ENCODE peak calls at places on chromosomes 1 and 21, in seven cellular contexts. One of them, this sample, is unnamed.
A peak's percentile ranks its signal among the peaks of the same experiment; 100 is the strongest.

GRCh38 chr1:176499671-176500070 is 36.7 kb downstream of the PAPPA2 start:
- DNase-seq in stimulated activated CD4-positive, alpha-beta T cell treated with anti-CD3 and anti-CD28 coated beads, Interleukin-1b, Interleukin-23, amount 100 ng/mL, for 1 hour: no peak
- DNase-seq in HCT116: no peak
- DNase-seq in activated CD4-positive, alpha-beta memory T cell treated with anti-CD3 and anti-CD28 coated beads for 36 hours: no peak
- DNase-seq in neuronal stem cell: no peak
- DNase-seq in occipital lobe: no peak
- DNase-seq in HS-27A: no peak
- DNase-seq in this sample: no peak

GRCh38 chr1:193951989-193952388 is 765.6 kb upstream of the B3GALT2 start:
- DNase-seq in neuronal stem cell: no peak
- DNase-seq in stimulated activated CD4-positive, alpha-beta T cell treated with anti-CD3 and anti-CD28 coated beads, Interleukin-1b, Interleukin-23, amount 100 ng/mL, for 1 hour: no peak
- DNase-seq in activated CD4-positive, alpha-beta memory T cell treated with anti-CD3 and anti-CD28 coated beads for 36 hours: no peak
- DNase-seq in occipital lobe: no peak
- DNase-seq in HCT116: no peak
- DNase-seq in HS-27A: no peak
- DNase-seq in this sample: no peak

GRCh38 chr1:15153842-15154479 is 414 bp downstream of the TMEM51 start:
- DNase-seq in activated CD4-positive, alpha-beta memory T cell treated with anti-CD3 and anti-CD28 coated beads for 36 hours: peak; percentile 52
- DNase-seq in stimulated activated CD4-positive, alpha-beta T cell treated with anti-CD3 and anti-CD28 coated beads, Interleukin-1b, Interleukin-23, amount 100 ng/mL, for 1 hour: no peak
- DNase-seq in occipital lobe: no peak
- DNase-seq in HS-27A: peak; percentile 36
- DNase-seq in HCT116: no peak
- DNase-seq in neuronal stem cell: peak; percentile 67
- DNase-seq in this sample: no peak

GRCh38 chr1:231194843-231195516 is 33.1 kb downstream of the TRIM67 start:
- DNase-seq in stimulated activated CD4-positive, alpha-beta T cell treated with anti-CD3 and anti-CD28 coated beads, Interleukin-1b, Interleukin-23, amount 100 ng/mL, for 1 hour: no peak
- DNase-seq in neuronal stem cell: no peak
- DNase-seq in activated CD4-positive, alpha-beta memory T cell treated with anti-CD3 and anti-CD28 coated beads for 36 hours: no peak
- DNase-seq in occipital lobe: no peak
- DNase-seq in HCT116: no peak
- DNase-seq in HS-27A: no peak
- DNase-seq in this sample: no peak

GRCh38 chr1:230231739-230232075 is 164.7 kb downstream of the GALNT2 start:
- DNase-seq in occipital lobe: no peak
- DNase-seq in HCT116: no peak
- DNase-seq in stimulated activated CD4-positive, alpha-beta T cell treated with anti-CD3 and anti-CD28 coated beads, Interleukin-1b, Interleukin-23, amount 100 ng/mL, for 1 hour: no peak
- DNase-seq in HS-27A: no peak
- DNase-seq in activated CD4-positive, alpha-beta memory T cell treated with anti-CD3 and anti-CD28 coated beads for 36 hours: peak; percentile 51
- DNase-seq in neuronal stem cell: no peak
- DNase-seq in this sample: no peak

GRCh38 chr21:31142600-31142999 is 104.3 kb upstream of the KRTAP19-8 start:
- DNase-seq in stimulated activated CD4-positive, alpha-beta T cell treated with anti-CD3 and anti-CD28 coated beads, Interleukin-1b, Interleukin-23, amount 100 ng/mL, for 1 hour: no peak
- DNase-seq in neuronal stem cell: no peak
- DNase-seq in HS-27A: no peak
- DNase-seq in occipital lobe: no peak
- DNase-seq in activated CD4-positive, alpha-beta memory T cell treated with anti-CD3 and anti-CD28 coated beads for 36 hours: peak; percentile 46
- DNase-seq in HCT116: no peak
- DNase-seq in this sample: no peak

GRCh38 chr1:185862235-185862634 is 128.0 kb downstream of the HMCN1 start:
- DNase-seq in neuronal stem cell: no peak
- DNase-seq in HS-27A: no peak
- DNase-seq in HCT116: no peak
- DNase-seq in occipital lobe: no peak
- DNase-seq in stimulated activated CD4-positive, alpha-beta T cell treated with anti-CD3 and anti-CD28 coated beads, Interleukin-1b, Interleukin-23, amount 100 ng/mL, for 1 hour: no peak
- DNase-seq in activated CD4-positive, alpha-beta memory T cell treated with anti-CD3 and anti-CD28 coated beads for 36 hours: no peak
- DNase-seq in this sample: no peak

GRCh38 chr21:27134513-27134912 is 167.6 kb upstream of the ADAMTS5 start:
- DNase-seq in HS-27A: peak; percentile 20
- DNase-seq in activated CD4-positive, alpha-beta memory T cell treated with anti-CD3 and anti-CD28 coated beads for 36 hours: no peak
- DNase-seq in HCT116: no peak
- DNase-seq in neuronal stem cell: no peak
- DNase-seq in stimulated activated CD4-positive, alpha-beta T cell treated with anti-CD3 and anti-CD28 coated beads, Interleukin-1b, Interleukin-23, amount 100 ng/mL, for 1 hour: no peak
- DNase-seq in occipital lobe: no peak
- DNase-seq in this sample: no peak

GRCh38 chr1:201714542-201715276 is 114.2 kb upstream of the IPO9 start:
- DNase-seq in stimulated activated CD4-positive, alpha-beta T cell treated with anti-CD3 and anti-CD28 coated beads, Interleukin-1b, Interleukin-23, amount 100 ng/mL, for 1 hour: no peak
- DNase-seq in HCT116: peak; percentile 97
- DNase-seq in neuronal stem cell: no peak
- DNase-seq in activated CD4-positive, alpha-beta memory T cell treated with anti-CD3 and anti-CD28 coated beads for 36 hours: no peak
- DNase-seq in HS-27A: peak; percentile 98
- DNase-seq in occipital lobe: peak; percentile 75
- DNase-seq in this sample: peak; percentile 99

GRCh38 chr1:167196185-167196584 is 24.5 kb upstream of the POU2F1 start:
- DNase-seq in HS-27A: no peak
- DNase-seq in HCT116: no peak
- DNase-seq in occipital lobe: no peak
- DNase-seq in neuronal stem cell: no peak
- DNase-seq in activated CD4-positive, alpha-beta memory T cell treated with anti-CD3 and anti-CD28 coated beads for 36 hours: no peak
- DNase-seq in stimulated activated CD4-positive, alpha-beta T cell treated with anti-CD3 and anti-CD28 coated beads, Interleukin-1b, Interleukin-23, amount 100 ng/mL, for 1 hour: no peak
- DNase-seq in this sample: no peak

GRCh38 chr1:65581120-65581519 is 160.7 kb downstream of the LEPR start:
- DNase-seq in stimulated activated CD4-positive, alpha-beta T cell treated with anti-CD3 and anti-CD28 coated beads, Interleukin-1b, Interleukin-23, amount 100 ng/mL, for 1 hour: no peak
- DNase-seq in neuronal stem cell: no peak
- DNase-seq in occipital lobe: no peak
- DNase-seq in activated CD4-positive, alpha-beta memory T cell treated with anti-CD3 and anti-CD28 coated beads for 36 hours: no peak
- DNase-seq in HS-27A: peak; percentile 9
- DNase-seq in HCT116: no peak
- DNase-seq in this sample: no peak

GRCh38 chr21:21688877-21689276 is 690.7 kb downstream of the NCAM2 start:
- DNase-seq in occipital lobe: no peak
- DNase-seq in stimulated activated CD4-positive, alpha-beta T cell treated with anti-CD3 and anti-CD28 coated beads, Interleukin-1b, Interleukin-23, amount 100 ng/mL, for 1 hour: no peak
- DNase-seq in HS-27A: peak; percentile 15
- DNase-seq in neuronal stem cell: peak; percentile 29
- DNase-seq in activated CD4-positive, alpha-beta memory T cell treated with anti-CD3 and anti-CD28 coated beads for 36 hours: no peak
- DNase-seq in HCT116: no peak
- DNase-seq in this sample: no peak

GRCh38 chr1:66492424-66492823 is 41.5 kb upstream of the SGIP1 start:
- DNase-seq in occipital lobe: no peak
- DNase-seq in activated CD4-positive, alpha-beta memory T cell treated with anti-CD3 and anti-CD28 coated beads for 36 hours: no peak
- DNase-seq in stimulated activated CD4-positive, alpha-beta T cell treated with anti-CD3 and anti-CD28 coated beads, Interleukin-1b, Interleukin-23, amount 100 ng/mL, for 1 hour: no peak
- DNase-seq in HS-27A: peak; percentile 62
- DNase-seq in HCT116: no peak
- DNase-seq in neuronal stem cell: no peak
- DNase-seq in this sample: no peak

GRCh38 chr1:192812420-192813209 is 3.8 kb downstream of the RGS2 start:
- DNase-seq in neuronal stem cell: no peak
- DNase-seq in occipital lobe: no peak
- DNase-seq in activated CD4-positive, alpha-beta memory T cell treated with anti-CD3 and anti-CD28 coated beads for 36 hours: no peak
- DNase-seq in stimulated activated CD4-positive, alpha-beta T cell treated with anti-CD3 and anti-CD28 coated beads, Interleukin-1b, Interleukin-23, amount 100 ng/mL, for 1 hour: no peak
- DNase-seq in HCT116: no peak
- DNase-seq in HS-27A: no peak
- DNase-seq in this sample: no peak

GRCh38 chr1:51284487-51284954 is 45.8 kb downstream of the TTC39A start:
- DNase-seq in neuronal stem cell: no peak
- DNase-seq in HS-27A: peak; percentile 55
- DNase-seq in HCT116: peak; percentile 40
- DNase-seq in activated CD4-positive, alpha-beta memory T cell treated with anti-CD3 and anti-CD28 coated beads for 36 hours: no peak
- DNase-seq in stimulated activated CD4-positive, alpha-beta T cell treated with anti-CD3 and anti-CD28 coated beads, Interleukin-1b, Interleukin-23, amount 100 ng/mL, for 1 hour: no peak
- DNase-seq in occipital lobe: no peak
- DNase-seq in this sample: no peak

GRCh38 chr21:16992448-16992847 is 520.4 kb upstream of the CXADR start:
- DNase-seq in stimulated activated CD4-positive, alpha-beta T cell treated with anti-CD3 and anti-CD28 coated beads, Interleukin-1b, Interleukin-23, amount 100 ng/mL, for 1 hour: no peak
- DNase-seq in HCT116: no peak
- DNase-seq in HS-27A: no peak
- DNase-seq in activated CD4-positive, alpha-beta memory T cell treated with anti-CD3 and anti-CD28 coated beads for 36 hours: no peak
- DNase-seq in neuronal stem cell: no peak
- DNase-seq in occipital lobe: no peak
- DNase-seq in this sample: no peak

GRCh38 chr1:211566431-211567025 is 12.4 kb downstream of the SLC30A1 start:
- DNase-seq in occipital lobe: no peak
- DNase-seq in activated CD4-positive, alpha-beta memory T cell treated with anti-CD3 and anti-CD28 coated beads for 36 hours: peak; percentile 23
- DNase-seq in HCT116: no peak
- DNase-seq in stimulated activated CD4-positive, alpha-beta T cell treated with anti-CD3 and anti-CD28 coated beads, Interleukin-1b, Interleukin-23, amount 100 ng/mL, for 1 hour: no peak
- DNase-seq in neuronal stem cell: no peak
- DNase-seq in HS-27A: no peak
- DNase-seq in this sample: no peak